ENCODE peak calls at places on chromosome 20, in eight cellular contexts. V is A549, C is IMR-90, B is heart left ventricle, L is uterus, O is adrenal gland, S is tibial nerve, K is NB4. H is an unnamed sample.

GRCh38 chr20:49386848-49387605 is 95.4 kb downstream of the KCNB1 start:
- DNase-seq in K (no peak), B (no peak), L (peak; percentile 56), C (no peak), S (no peak), O (no peak), V (no peak), H (no peak)

GRCh38 chr20:38888059-38888831 is 38.0 kb upstream of the FAM83D start:
- DNase-seq in S (no peak), K (no peak), L (no peak), V (no peak), B (no peak), O (no peak), C (no peak), H (no peak)

GRCh38 chr20:24768226-24768625 is 180.8 kb upstream of the CST7 start:
- DNase-seq in O (no peak), B (no peak), S (no peak), K (no peak), C (no peak), V (no peak), L (no peak), H (no peak)

GRCh38 chr20:32189691-32190607 is 17.6 kb downstream of the PLAGL2 start:
- DNase-seq in V (no peak), O (peak; percentile 64), K (no peak), S (no peak), L (peak; percentile 44), B (peak; percentile 56), C (peak; percentile 11), H (no peak)

GRCh38 chr20:34037121-34037520 is 43.4 kb downstream of the RALY start:
- DNase-seq in S (no peak), B (peak; percentile 36), L (no peak), K (peak; percentile 43), O (no peak), C (no peak), V (no peak), H (no peak)

GRCh38 chr20:31869942-31870702 is at the start of the genes DUSP15 and TTLL9:
- DNase-seq in O (peak; percentile 51), V (no peak), K (peak; percentile 30), C (no peak), B (no peak), S (peak; percentile 29), L (no peak), H (no peak)

GRCh38 chr20:32792316-32792715 is 27.4 kb upstream of the MAPRE1 start:
- DNase-seq in V (no peak), K (peak; percentile 87), C (peak; percentile 23), O (no peak), B (no peak), L (no peak), S (no peak), H (no peak)

GRCh38 chr20:49712918-49713778 is 530 bp downstream of the B4GALT5 start:
- DNase-seq in B (peak; percentile 52), L (peak; percentile 41), S (no peak), K (peak; percentile 82), V (peak; percentile 27), O (peak; percentile 47), C (peak; percentile 17), H (peak; percentile 89)

GRCh38 chr20:11302436-11302835 is 615.3 kb upstream of the BTBD3 start:
- DNase-seq in V (no peak), K (no peak), S (no peak), O (no peak), C (peak; percentile 81), B (no peak), L (no peak), H (no peak)

GRCh38 chr20:49696594-49696993 is 17.1 kb downstream of the B4GALT5 start:
- DNase-seq in V (no peak), L (no peak), K (no peak), B (no peak), C (no peak), O (no peak), S (no peak), H (no peak)

GRCh38 chr20:47610247-47610944 is 108.7 kb downstream of the NCOA3 start:
- DNase-seq in K (peak; percentile 66), L (no peak), S (no peak), V (peak; percentile 67), B (peak; percentile 71), C (peak; percentile 92), O (peak; percentile 71), H (peak; percentile 27)

GRCh38 chr20:24665741-24666191 is 196.3 kb downstream of the SYNDIG1 start:
- DNase-seq in O (no peak), S (no peak), C (no peak), B (no peak), K (no peak), L (no peak), V (no peak), H (no peak)

GRCh38 chr20:840858-841567 is 7.5 kb downstream of the FAM110A start:
- DNase-seq in C (no peak), O (peak; percentile 44), K (no peak), B (no peak), V (peak; percentile 43), L (no peak), S (no peak), H (no peak)

GRCh38 chr20:62752671-62753501 is 43.4 kb upstream of the MRGBP start:
- DNase-seq in K (no peak), S (no peak), L (no peak), O (no peak), C (peak; percentile 50), B (peak; percentile 13), V (no peak), H (no peak)

GRCh38 chr20:730005-730404 is 38.3 kb downstream of the SLC52A3 start:
- DNase-seq in B (no peak), K (no peak), S (no peak), O (no peak), V (no peak), C (no peak), L (no peak), H (no peak)

GRCh38 chr20:45343445-45343866 is 4.8 kb downstream of the SDC4 start:
- DNase-seq in B (no peak), C (no peak), S (no peak), L (no peak), O (no peak), V (no peak), K (no peak), H (no peak)
- H3K4me3 ChIP-seq in B (peak overlapping the region; percentile 70), C (no peak overlapping the region), S (no peak overlapping the region), L (no peak overlapping the region), O (no peak overlapping the region), V (peak overlapping the region; percentile 14), K (no peak overlapping the region), H (no peak overlapping the region)

GRCh38 chr20:60467078-60467477 is 508.9 kb downstream of the CDH26 start:
- DNase-seq in S (no peak), B (no peak), C (no peak), K (no peak), L (no peak), V (no peak), O (no peak), H (no peak)

GRCh38 chr20:60463798-60464197 is 505.6 kb downstream of the CDH26 start:
- DNase-seq in L (no peak), K (no peak), V (no peak), B (no peak), S (no peak), O (no peak), C (no peak), H (no peak)

GRCh38 chr20:60465993-60466682 is 507.9 kb downstream of the CDH26 start:
- DNase-seq in K (no peak), O (no peak), C (no peak), B (no peak), V (no peak), S (no peak), L (no peak), H (no peak)

GRCh38 chr20:60466683-60467022 is 508.4 kb downstream of the CDH26 start:
- DNase-seq in O (no peak), S (no peak), C (no peak), L (no peak), K (no peak), B (no peak), V (no peak), H (no peak)

GRCh38 chr20:60465439-60465838 is 507.2 kb downstream of the CDH26 start:
- DNase-seq in O (no peak), S (no peak), L (no peak), C (no peak), K (no peak), B (no peak), V (no peak), H (no peak)
- TF ChIP-seq CTCF in O (no peak), S (no peak), L (no peak), C (no peak), K (no peak), B (no peak), V (no peak), H (no peak)

DNA sequence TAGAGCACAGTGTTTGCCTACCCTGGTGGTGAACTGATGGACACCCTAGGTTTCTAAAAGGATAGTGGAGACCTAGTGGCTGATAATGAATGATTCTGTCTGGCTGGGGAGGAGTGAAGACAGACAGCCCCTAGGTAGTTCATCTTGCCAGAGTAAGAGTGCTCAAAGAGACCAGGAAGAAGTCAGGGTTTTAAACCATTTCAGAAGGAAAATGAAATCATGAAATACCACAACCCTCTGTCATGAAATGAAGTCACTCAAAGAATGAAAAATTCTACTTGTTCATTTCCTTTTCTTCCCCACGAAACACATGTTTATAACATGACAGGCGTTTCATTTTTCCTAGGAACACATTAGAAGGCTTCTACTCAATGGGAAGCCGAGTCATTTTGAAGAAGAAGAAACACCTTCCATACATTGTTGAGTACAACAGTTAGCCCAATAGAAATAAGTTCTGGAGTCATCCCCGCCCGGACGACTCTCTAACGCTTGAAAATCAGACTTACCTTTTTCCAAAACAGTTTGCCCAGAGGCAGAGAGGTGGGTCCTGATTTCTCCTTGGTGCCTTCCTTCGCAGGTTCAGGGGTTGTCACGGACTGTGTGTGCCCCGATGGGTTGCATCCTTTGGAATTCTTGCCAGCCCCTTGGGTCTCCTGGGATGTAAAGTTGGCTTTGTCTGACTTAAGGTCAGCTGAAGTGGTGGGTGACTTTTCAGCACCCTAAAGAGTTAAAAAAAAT is 85.4 kb downstream of the BCAS1 start:
- DNase-seq in L (no peak), K (no peak), O (no peak), S (no peak), C (no peak), B (no peak), V (no peak), H (no peak)
- TF ChIP-seq POLR2A in L (no peak), K (no peak), O (no peak), S (no peak), C (no peak), B (no peak), V (no peak), H (no peak)

GRCh38 chr20:63939061-63939935 is 16.9 kb downstream of the UCKL1 start:
- DNase-seq in B (no peak), O (no peak), C (no peak), V (no peak), L (no peak), S (no peak), K (no peak), H (no peak)
- H3K4me3 ChIP-seq in B (no peak overlapping the region), O (no peak overlapping the region), C (no peak overlapping the region), V (no peak overlapping the region), L (no peak overlapping the region), S (no peak overlapping the region), K (no peak overlapping the region), H (no peak overlapping the region)